ENCODE peak calls at places on chromosome 10, in six cellular contexts. G is activated T-helper 1 cell treated with anti-CD3 and anti-CD28 coated beads, Interleukin-2, amount 50 U/mL, for 16 hours; M is NCI-H226; J is tibial nerve; H is OCI-LY7; T is substantia nigra. A is an unnamed sample.

GRCh38 chr10:79250259-79250658 is 97.0 kb upstream of the PPIF start:
- DNase-seq in G (no peak), M (no peak), J (no peak), H (peak; percentile 66), T (no peak), A (no peak)

GRCh38 chr10:31074357-31075065 is 42.8 kb upstream of the ZNF438 start:
- DNase-seq in G (no peak), M (no peak), J (no peak), H (no peak), T (no peak), A (no peak)

GRCh38 chr10:60397792-60398191 is 8.1 kb upstream of the ANK3 start:
- DNase-seq in G (no peak), M (no peak), J (no peak), H (no peak), T (no peak), A (no peak)

GRCh38 chr10:121975295-121976086 is 474 bp upstream of the NSMCE4A start:
- DNase-seq in G (no peak), M (no peak), J (no peak), H (peak; percentile 9), T (no peak), A (no peak)

GRCh38 chr10:69862882-69863530 is 61.3 kb downstream of the COL13A1 start:
- DNase-seq in G (no peak), M (no peak), J (no peak), H (no peak), T (no peak), A (no peak)

GRCh38 chr10:8060010-8060703 is 5.7 kb downstream of the GATA3 start:
- DNase-seq in G (no peak), M (no peak), J (no peak), H (peak; percentile 41), T (no peak), A (no peak)

GRCh38 chr10:12728569-12728968 is 272.9 kb downstream of the CCDC3 start:
- DNase-seq in G (no peak), M (no peak), J (no peak), H (no peak), T (no peak), A (no peak)

GRCh38 chr10:131430716-131431402 is 119.3 kb upstream of the TCERG1L start:
- DNase-seq in G (no peak), M (no peak), J (no peak), H (no peak), T (no peak), A (no peak)

GRCh38 chr10:73817826-73818225 is 6.4 kb upstream of the NDST2 start:
- DNase-seq in G (no peak), M (no peak), J (no peak), H (no peak), T (no peak), A (no peak)

A was measured in AG09309.